ENCODE peak calls at places on chromosomes 1 and 21, in eight cellular contexts. One of them, this sample, is unnamed.

GRCh38 chr1:237042892-237043576 is 1.1 kb downstream of the RYR2 start:
- DNase-seq in choroid plexus epithelial cell: no peak
- DNase-seq in tibial nerve: no peak
- DNase-seq in GM13976: peak; percentile 30
- DNase-seq in AG04450: no peak
- DNase-seq in fibroblast of pulmonary artery: no peak
- DNase-seq in psoas muscle: no peak
- DNase-seq in OCI-LY7: no peak
- DNase-seq in this sample: peak; percentile 29

GRCh38 chr1:2031546-2032540 is 12.7 kb downstream of the GABRD start:
- DNase-seq in tibial nerve: no peak
- DNase-seq in choroid plexus epithelial cell: no peak
- DNase-seq in OCI-LY7: no peak
- DNase-seq in GM13976: no peak
- DNase-seq in AG04450: no peak
- DNase-seq in fibroblast of pulmonary artery: no peak
- DNase-seq in psoas muscle: no peak
- DNase-seq in this sample: no peak

GRCh38 chr1:81345110-81345509 is 455.6 kb upstream of the ADGRL2 start:
- DNase-seq in OCI-LY7: no peak
- DNase-seq in tibial nerve: no peak
- DNase-seq in GM13976: no peak
- DNase-seq in choroid plexus epithelial cell: no peak
- DNase-seq in fibroblast of pulmonary artery: no peak
- DNase-seq in psoas muscle: no peak
- DNase-seq in AG04450: no peak
- DNase-seq in this sample: no peak

GRCh38 chr1:32920833-32921232 is 19.6 kb upstream of the TMEM54 start:
- DNase-seq in choroid plexus epithelial cell: no peak
- DNase-seq in OCI-LY7: no peak
- DNase-seq in tibial nerve: no peak
- DNase-seq in GM13976: no peak
- DNase-seq in fibroblast of pulmonary artery: no peak
- DNase-seq in AG04450: no peak
- DNase-seq in psoas muscle: peak; percentile 89
- DNase-seq in this sample: no peak

GRCh38 chr1:185886046-185886445 is 151.9 kb downstream of the HMCN1 start:
- DNase-seq in OCI-LY7: no peak
- DNase-seq in psoas muscle: no peak
- DNase-seq in choroid plexus epithelial cell: no peak
- DNase-seq in tibial nerve: no peak
- DNase-seq in fibroblast of pulmonary artery: no peak
- DNase-seq in GM13976: no peak
- DNase-seq in AG04450: no peak
- DNase-seq in this sample: no peak

GRCh38 chr1:189654906-189655305 is 822.8 kb downstream of the BRINP3 start:
- DNase-seq in psoas muscle: no peak
- DNase-seq in GM13976: no peak
- DNase-seq in fibroblast of pulmonary artery: peak; percentile 71
- DNase-seq in tibial nerve: no peak
- DNase-seq in OCI-LY7: no peak
- DNase-seq in choroid plexus epithelial cell: peak; percentile 71
- DNase-seq in AG04450: peak; percentile 3
- DNase-seq in this sample: no peak

GRCh38 chr1:205714190-205714905 is 34.0 kb upstream of the SLC45A3 start:
- DNase-seq in fibroblast of pulmonary artery: peak; percentile 32
- DNase-seq in choroid plexus epithelial cell: peak; percentile 26
- DNase-seq in AG04450: no peak
- DNase-seq in psoas muscle: no peak
- DNase-seq in tibial nerve: no peak
- DNase-seq in OCI-LY7: no peak
- DNase-seq in GM13976: no peak
- DNase-seq in this sample: no peak

GRCh38 chr1:13224480-13225060 is 1.4 kb downstream of the PRAMEF18 start:
- DNase-seq in OCI-LY7: no peak
- DNase-seq in GM13976: no peak
- DNase-seq in fibroblast of pulmonary artery: no peak
- DNase-seq in AG04450: no peak
- DNase-seq in psoas muscle: peak; percentile 6
- DNase-seq in tibial nerve: no peak
- DNase-seq in choroid plexus epithelial cell: no peak
- DNase-seq in this sample: no peak

GRCh38 chr1:56397409-56397808 is 182.0 kb downstream of the PLPP3 start:
- DNase-seq in AG04450: no peak
- DNase-seq in choroid plexus epithelial cell: no peak
- DNase-seq in tibial nerve: no peak
- DNase-seq in OCI-LY7: no peak
- DNase-seq in fibroblast of pulmonary artery: no peak
- DNase-seq in GM13976: no peak
- DNase-seq in psoas muscle: no peak
- DNase-seq in this sample: no peak

GRCh38 chr1:172826096-172826741 is 167.3 kb downstream of the FASLG start:
- DNase-seq in fibroblast of pulmonary artery: peak; percentile 95
- DNase-seq in choroid plexus epithelial cell: peak; percentile 96
- DNase-seq in AG04450: peak; percentile 80
- DNase-seq in tibial nerve: no peak
- DNase-seq in OCI-LY7: peak; percentile 53
- DNase-seq in psoas muscle: no peak
- DNase-seq in GM13976: no peak
- DNase-seq in this sample: peak; percentile 15

GRCh38 chr1:73359001-73359400 is 839.0 kb downstream of the LRRIQ3 start:
- DNase-seq in tibial nerve: no peak
- DNase-seq in fibroblast of pulmonary artery: no peak
- DNase-seq in AG04450: no peak
- DNase-seq in choroid plexus epithelial cell: no peak
- DNase-seq in psoas muscle: no peak
- DNase-seq in OCI-LY7: no peak
- DNase-seq in GM13976: no peak
- DNase-seq in this sample: no peak

GRCh38 chr1:26724118-26724517 is 28.3 kb downstream of the ARID1A start:
- DNase-seq in AG04450: no peak
- DNase-seq in choroid plexus epithelial cell: no peak
- DNase-seq in psoas muscle: no peak
- DNase-seq in fibroblast of pulmonary artery: no peak
- DNase-seq in tibial nerve: no peak
- DNase-seq in OCI-LY7: no peak
- DNase-seq in GM13976: no peak
- DNase-seq in this sample: no peak

GRCh38 chr21:34592120-34592561 is 22.8 kb downstream of the RCAN1 start:
- DNase-seq in OCI-LY7: no peak
- DNase-seq in fibroblast of pulmonary artery: peak; percentile 21
- DNase-seq in GM13976: no peak
- DNase-seq in psoas muscle: no peak
- DNase-seq in AG04450: no peak
- DNase-seq in tibial nerve: no peak
- DNase-seq in choroid plexus epithelial cell: no peak
- DNase-seq in this sample: no peak

GRCh38 chr1:22799971-22800370 is 89.3 kb downstream of the EPHB2 start:
- DNase-seq in tibial nerve: no peak
- DNase-seq in OCI-LY7: no peak
- DNase-seq in fibroblast of pulmonary artery: no peak
- DNase-seq in GM13976: no peak
- DNase-seq in psoas muscle: no peak
- DNase-seq in choroid plexus epithelial cell: no peak
- DNase-seq in AG04450: no peak
- DNase-seq in this sample: no peak

GRCh38 chr1:107821340-107821739 is 143.6 kb downstream of the VAV3 start:
- DNase-seq in tibial nerve: no peak
- DNase-seq in GM13976: no peak
- DNase-seq in OCI-LY7: no peak
- DNase-seq in choroid plexus epithelial cell: peak; percentile 2
- DNase-seq in psoas muscle: no peak
- DNase-seq in fibroblast of pulmonary artery: no peak
- DNase-seq in AG04450: no peak
- DNase-seq in this sample: no peak

GRCh38 chr1:39633422-39633821 is 6.0 kb downstream of the HEYL start:
- DNase-seq in AG04450: no peak
- DNase-seq in OCI-LY7: no peak
- DNase-seq in psoas muscle: no peak
- DNase-seq in GM13976: no peak
- DNase-seq in fibroblast of pulmonary artery: no peak
- DNase-seq in choroid plexus epithelial cell: no peak
- DNase-seq in tibial nerve: no peak
- DNase-seq in this sample: peak; percentile 34

GRCh38 chr1:181396171-181396670 is 87.1 kb upstream of the CACNA1E start:
- DNase-seq in OCI-LY7: no peak
- DNase-seq in psoas muscle: no peak
- DNase-seq in choroid plexus epithelial cell: no peak
- DNase-seq in AG04450: no peak
- DNase-seq in fibroblast of pulmonary artery: no peak
- DNase-seq in GM13976: no peak
- DNase-seq in tibial nerve: no peak
- DNase-seq in this sample: no peak

GRCh38 chr1:47183308-47184089 is 6.3 kb downstream of the PDZK1IP1 start:
- DNase-seq in OCI-LY7: no peak
- DNase-seq in choroid plexus epithelial cell: no peak
- DNase-seq in tibial nerve: no peak
- DNase-seq in GM13976: no peak
- DNase-seq in fibroblast of pulmonary artery: no peak
- DNase-seq in psoas muscle: no peak
- DNase-seq in AG04450: no peak
- DNase-seq in this sample: no peak

GRCh38 chr1:21811875-21812305 is at the start of gene LDLRAD2:
- DNase-seq in fibroblast of pulmonary artery: peak; percentile 49
- DNase-seq in choroid plexus epithelial cell: peak; percentile 50
- DNase-seq in tibial nerve: no peak
- DNase-seq in psoas muscle: no peak
- DNase-seq in OCI-LY7: no peak
- DNase-seq in GM13976: peak; percentile 16
- DNase-seq in AG04450: no peak
- DNase-seq in this sample: peak; percentile 21

GRCh38 chr1:56034847-56035483 is 544.4 kb downstream of the PLPP3 start:
- DNase-seq in fibroblast of pulmonary artery: peak; percentile 28
- DNase-seq in AG04450: no peak
- DNase-seq in GM13976: no peak
- DNase-seq in psoas muscle: no peak
- DNase-seq in choroid plexus epithelial cell: no peak
- DNase-seq in tibial nerve: no peak
- DNase-seq in OCI-LY7: no peak
- DNase-seq in this sample: no peak

GRCh38 chr1:50880373-50880772 is 79.7 kb downstream of the FAF1 start:
- DNase-seq in AG04450: no peak
- DNase-seq in choroid plexus epithelial cell: no peak
- DNase-seq in tibial nerve: no peak
- DNase-seq in psoas muscle: no peak
- DNase-seq in fibroblast of pulmonary artery: no peak
- DNase-seq in OCI-LY7: no peak
- DNase-seq in GM13976: no peak
- DNase-seq in this sample: no peak

GRCh38 chr1:209993061-209993830 is 55.2 kb downstream of the SYT14 start:
- DNase-seq in fibroblast of pulmonary artery: no peak
- DNase-seq in AG04450: no peak
- DNase-seq in choroid plexus epithelial cell: no peak
- DNase-seq in tibial nerve: no peak
- DNase-seq in psoas muscle: no peak
- DNase-seq in OCI-LY7: no peak
- DNase-seq in GM13976: no peak
- DNase-seq in this sample: no peak

GRCh38 chr1:209983953-209984352 is 45.9 kb downstream of the SYT14 start:
- DNase-seq in AG04450: no peak
- DNase-seq in fibroblast of pulmonary artery: no peak
- DNase-seq in choroid plexus epithelial cell: no peak
- DNase-seq in psoas muscle: no peak
- DNase-seq in GM13976: no peak
- DNase-seq in OCI-LY7: no peak
- DNase-seq in tibial nerve: no peak
- DNase-seq in this sample: no peak

GRCh38 chr1:209988706-209989105 is 50.7 kb downstream of the SYT14 start:
- DNase-seq in OCI-LY7: no peak
- DNase-seq in tibial nerve: no peak
- DNase-seq in AG04450: no peak
- DNase-seq in psoas muscle: no peak
- DNase-seq in GM13976: no peak
- DNase-seq in choroid plexus epithelial cell: no peak
- DNase-seq in fibroblast of pulmonary artery: peak; percentile 13
- DNase-seq in this sample: no peak

GRCh38 chr1:209985002-209985401 is 47.0 kb downstream of the SYT14 start:
- DNase-seq in AG04450: no peak
- DNase-seq in GM13976: no peak
- DNase-seq in fibroblast of pulmonary artery: no peak
- DNase-seq in tibial nerve: no peak
- DNase-seq in choroid plexus epithelial cell: no peak
- DNase-seq in psoas muscle: no peak
- DNase-seq in OCI-LY7: no peak
- DNase-seq in this sample: no peak

DNA sequence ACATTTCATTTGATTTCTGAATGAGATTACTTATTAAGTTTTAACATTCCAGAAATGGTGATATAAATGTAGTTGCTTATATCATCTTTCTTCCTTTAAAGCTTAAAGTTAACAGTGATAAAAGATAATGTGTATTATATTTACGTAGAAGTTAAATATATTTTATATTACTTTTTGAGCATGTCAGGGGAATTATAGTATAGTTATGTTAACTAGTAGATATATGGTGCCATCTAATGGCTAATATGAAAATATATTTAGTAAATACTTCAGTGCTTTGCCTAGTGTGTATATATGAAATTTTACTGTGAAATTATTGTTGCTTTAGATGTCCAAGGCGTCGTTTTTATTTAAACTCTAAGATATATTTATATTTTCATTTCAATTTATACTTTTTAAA is 51.5 kb downstream of the SYT14 start:
- DNase-seq in choroid plexus epithelial cell: peak; percentile 35
- DNase-seq in psoas muscle: no peak
- DNase-seq in AG04450: no peak
- DNase-seq in GM13976: peak; percentile 17
- DNase-seq in tibial nerve: no peak
- DNase-seq in OCI-LY7: peak; percentile 3
- DNase-seq in fibroblast of pulmonary artery: peak; percentile 54
- DNase-seq in this sample: peak; percentile 10
- TF ChIP-seq CTCF in choroid plexus epithelial cell: peak; percentile 40
- TF ChIP-seq CTCF in psoas muscle: peak; percentile 32
- TF ChIP-seq CTCF in AG04450: peak; percentile 27
- TF ChIP-seq CTCF in GM13976: no peak
- TF ChIP-seq CTCF in tibial nerve: peak; percentile 16
- TF ChIP-seq CTCF in OCI-LY7: peak; percentile 61
- TF ChIP-seq CTCF in fibroblast of pulmonary artery: peak; percentile 15
- TF ChIP-seq CTCF in this sample: no peak

GRCh38 chr1:195580988-195581387 is 1027.3 kb downstream of the KCNT2 start:
- DNase-seq in psoas muscle: no peak
- DNase-seq in GM13976: no peak
- DNase-seq in tibial nerve: no peak
- DNase-seq in AG04450: no peak
- DNase-seq in OCI-LY7: no peak
- DNase-seq in fibroblast of pulmonary artery: no peak
- DNase-seq in choroid plexus epithelial cell: no peak
- DNase-seq in this sample: no peak
- TF ChIP-seq CTCF in psoas muscle: no peak
- TF ChIP-seq CTCF in GM13976: no peak
- TF ChIP-seq CTCF in tibial nerve: no peak
- TF ChIP-seq CTCF in AG04450: peak; percentile 10
- TF ChIP-seq CTCF in OCI-LY7: peak; percentile 27
- TF ChIP-seq CTCF in fibroblast of pulmonary artery: no peak
- TF ChIP-seq CTCF in choroid plexus epithelial cell: no peak
- TF ChIP-seq CTCF in this sample: no peak

GRCh38 chr1:6580119-6580587 is 359 bp downstream of the ZBTB48 start:
- DNase-seq in fibroblast of pulmonary artery: no peak
- DNase-seq in tibial nerve: no peak
- DNase-seq in GM13976: no peak
- DNase-seq in OCI-LY7: peak; percentile 56
- DNase-seq in psoas muscle: peak; percentile 64
- DNase-seq in AG04450: no peak
- DNase-seq in choroid plexus epithelial cell: peak; percentile 25
- DNase-seq in this sample: no peak
- TF ChIP-seq CTCF in fibroblast of pulmonary artery: no peak
- TF ChIP-seq CTCF in tibial nerve: no peak
- TF ChIP-seq CTCF in GM13976: no peak
- TF ChIP-seq CTCF in OCI-LY7: no peak
- TF ChIP-seq CTCF in psoas muscle: no peak
- TF ChIP-seq CTCF in AG04450: no peak
- TF ChIP-seq CTCF in choroid plexus epithelial cell: no peak
- TF ChIP-seq CTCF in this sample: no peak

GRCh38 chr1:45803299-45803780 is at the start of gene MAST2:
- DNase-seq in tibial nerve: peak; percentile 76
- DNase-seq in OCI-LY7: peak; percentile 94
- DNase-seq in psoas muscle: peak; percentile 95
- DNase-seq in fibroblast of pulmonary artery: peak; percentile 84
- DNase-seq in GM13976: peak; percentile 97
- DNase-seq in choroid plexus epithelial cell: peak; percentile 87
- DNase-seq in AG04450: peak; percentile 49
- DNase-seq in this sample: peak; percentile 98
- TF ChIP-seq CTCF in tibial nerve: no peak
- TF ChIP-seq CTCF in OCI-LY7: no peak
- TF ChIP-seq CTCF in psoas muscle: no peak
- TF ChIP-seq CTCF in fibroblast of pulmonary artery: no peak
- TF ChIP-seq CTCF in GM13976: no peak
- TF ChIP-seq CTCF in choroid plexus epithelial cell: no peak
- TF ChIP-seq CTCF in AG04450: no peak
- TF ChIP-seq CTCF in this sample: no peak

This sample was measured in GM20000.